ENCODE peak calls at places on chromosomes 12 and 14, in four cellular contexts. One of them, this sample, is unnamed.

GRCh38 chr14:89730692-89731091 is 223.8 kb downstream of the EFCAB11 start:
- DNase-seq in activated naive CD8-positive, alpha-beta T cell treated with anti-CD3 and anti-CD28 coated beads, Interleukin-2, amount 10 ng/mL, durations not matched to agents 7 days and 5 days: no peak
- DNase-seq in activated T-cell treated with anti-CD3 and anti-CD28 coated beads for 1 hour: no peak
- DNase-seq in Calu3: no peak
- DNase-seq in this sample: no peak

GRCh38 chr12:31034372-31034771 is 39.3 kb upstream of the DDX11 start:
- DNase-seq in activated T-cell treated with anti-CD3 and anti-CD28 coated beads for 1 hour: no peak
- DNase-seq in activated naive CD8-positive, alpha-beta T cell treated with anti-CD3 and anti-CD28 coated beads, Interleukin-2, amount 10 ng/mL, durations not matched to agents 7 days and 5 days: no peak
- DNase-seq in Calu3: peak; percentile 19
- DNase-seq in this sample: no peak

GRCh38 chr12:122137229-122137628 is 36.8 kb downstream of the IL31 start:
- DNase-seq in activated naive CD8-positive, alpha-beta T cell treated with anti-CD3 and anti-CD28 coated beads, Interleukin-2, amount 10 ng/mL, durations not matched to agents 7 days and 5 days: no peak
- DNase-seq in Calu3: no peak
- DNase-seq in activated T-cell treated with anti-CD3 and anti-CD28 coated beads for 1 hour: no peak
- DNase-seq in this sample: no peak

GRCh38 chr14:39442293-39442692 is 10.1 kb upstream of the FBXO33 start:
- DNase-seq in activated T-cell treated with anti-CD3 and anti-CD28 coated beads for 1 hour: no peak
- DNase-seq in activated naive CD8-positive, alpha-beta T cell treated with anti-CD3 and anti-CD28 coated beads, Interleukin-2, amount 10 ng/mL, durations not matched to agents 7 days and 5 days: no peak
- DNase-seq in Calu3: no peak
- DNase-seq in this sample: no peak

GRCh38 chr12:32272465-32272864 is 126.9 kb upstream of the FGD4 start:
- DNase-seq in activated T-cell treated with anti-CD3 and anti-CD28 coated beads for 1 hour: no peak
- DNase-seq in activated naive CD8-positive, alpha-beta T cell treated with anti-CD3 and anti-CD28 coated beads, Interleukin-2, amount 10 ng/mL, durations not matched to agents 7 days and 5 days: no peak
- DNase-seq in Calu3: no peak
- DNase-seq in this sample: no peak

GRCh38 chr12:120536064-120536791 is 2.1 kb downstream of the RNF10 start:
- DNase-seq in Calu3: peak; percentile 20
- DNase-seq in activated naive CD8-positive, alpha-beta T cell treated with anti-CD3 and anti-CD28 coated beads, Interleukin-2, amount 10 ng/mL, durations not matched to agents 7 days and 5 days: no peak
- DNase-seq in activated T-cell treated with anti-CD3 and anti-CD28 coated beads for 1 hour: peak; percentile 8
- DNase-seq in this sample: no peak

GRCh38 chr14:91996951-91997371 is 42.9 kb downstream of the TRIP11 start:
- DNase-seq in activated T-cell treated with anti-CD3 and anti-CD28 coated beads for 1 hour: no peak
- DNase-seq in Calu3: peak; percentile 36
- DNase-seq in activated naive CD8-positive, alpha-beta T cell treated with anti-CD3 and anti-CD28 coated beads, Interleukin-2, amount 10 ng/mL, durations not matched to agents 7 days and 5 days: no peak
- DNase-seq in this sample: peak; percentile 47

GRCh38 chr12:82866227-82866803 is 179.6 kb downstream of the TMTC2 start:
- DNase-seq in activated naive CD8-positive, alpha-beta T cell treated with anti-CD3 and anti-CD28 coated beads, Interleukin-2, amount 10 ng/mL, durations not matched to agents 7 days and 5 days: no peak
- DNase-seq in Calu3: no peak
- DNase-seq in activated T-cell treated with anti-CD3 and anti-CD28 coated beads for 1 hour: no peak
- DNase-seq in this sample: no peak

GRCh38 chr12:82527165-82527780 is 159.4 kb upstream of the TMTC2 start:
- DNase-seq in activated T-cell treated with anti-CD3 and anti-CD28 coated beads for 1 hour: no peak
- DNase-seq in activated naive CD8-positive, alpha-beta T cell treated with anti-CD3 and anti-CD28 coated beads, Interleukin-2, amount 10 ng/mL, durations not matched to agents 7 days and 5 days: no peak
- DNase-seq in Calu3: peak; percentile 62
- DNase-seq in this sample: peak; percentile 43

GRCh38 chr14:101134851-101135486 is 231.4 kb upstream of the RTL1 start:
- DNase-seq in activated naive CD8-positive, alpha-beta T cell treated with anti-CD3 and anti-CD28 coated beads, Interleukin-2, amount 10 ng/mL, durations not matched to agents 7 days and 5 days: no peak
- DNase-seq in activated T-cell treated with anti-CD3 and anti-CD28 coated beads for 1 hour: no peak
- DNase-seq in Calu3: no peak
- DNase-seq in this sample: no peak

GRCh38 chr14:52922059-52922458 is 28.8 kb downstream of the FERMT2 start:
- DNase-seq in Calu3: no peak
- DNase-seq in activated T-cell treated with anti-CD3 and anti-CD28 coated beads for 1 hour: no peak
- DNase-seq in activated naive CD8-positive, alpha-beta T cell treated with anti-CD3 and anti-CD28 coated beads, Interleukin-2, amount 10 ng/mL, durations not matched to agents 7 days and 5 days: no peak
- DNase-seq in this sample: no peak

GRCh38 chr12:132158677-132159554 is 14.7 kb downstream of the NOC4L start:
- DNase-seq in activated T-cell treated with anti-CD3 and anti-CD28 coated beads for 1 hour: no peak
- DNase-seq in activated naive CD8-positive, alpha-beta T cell treated with anti-CD3 and anti-CD28 coated beads, Interleukin-2, amount 10 ng/mL, durations not matched to agents 7 days and 5 days: peak; percentile 28
- DNase-seq in Calu3: no peak
- DNase-seq in this sample: peak; percentile 66

GRCh38 chr12:115437061-115437567 is 753.1 kb upstream of the TBX3 start:
- DNase-seq in activated T-cell treated with anti-CD3 and anti-CD28 coated beads for 1 hour: no peak
- DNase-seq in activated naive CD8-positive, alpha-beta T cell treated with anti-CD3 and anti-CD28 coated beads, Interleukin-2, amount 10 ng/mL, durations not matched to agents 7 days and 5 days: no peak
- DNase-seq in Calu3: no peak
- DNase-seq in this sample: peak; percentile 95

GRCh38 chr12:65609359-65609771 is 214.9 kb upstream of the HMGA2 start:
- DNase-seq in activated naive CD8-positive, alpha-beta T cell treated with anti-CD3 and anti-CD28 coated beads, Interleukin-2, amount 10 ng/mL, durations not matched to agents 7 days and 5 days: no peak
- DNase-seq in activated T-cell treated with anti-CD3 and anti-CD28 coated beads for 1 hour: no peak
- DNase-seq in Calu3: peak; percentile 44
- DNase-seq in this sample: no peak

GRCh38 chr12:77104792-77105191 is 39.4 kb upstream of the E2F7 start:
- DNase-seq in activated T-cell treated with anti-CD3 and anti-CD28 coated beads for 1 hour: no peak
- DNase-seq in activated naive CD8-positive, alpha-beta T cell treated with anti-CD3 and anti-CD28 coated beads, Interleukin-2, amount 10 ng/mL, durations not matched to agents 7 days and 5 days: no peak
- DNase-seq in Calu3: peak; percentile 24
- DNase-seq in this sample: no peak

GRCh38 chr14:94114589-94115067 is 4.1 kb downstream of the IFI27 start:
- DNase-seq in activated T-cell treated with anti-CD3 and anti-CD28 coated beads for 1 hour: no peak
- DNase-seq in activated naive CD8-positive, alpha-beta T cell treated with anti-CD3 and anti-CD28 coated beads, Interleukin-2, amount 10 ng/mL, durations not matched to agents 7 days and 5 days: no peak
- DNase-seq in Calu3: no peak
- DNase-seq in this sample: no peak

GRCh38 chr12:125114365-125115141 is 49.3 kb downstream of the AACS start:
- DNase-seq in activated naive CD8-positive, alpha-beta T cell treated with anti-CD3 and anti-CD28 coated beads, Interleukin-2, amount 10 ng/mL, durations not matched to agents 7 days and 5 days: no peak
- DNase-seq in activated T-cell treated with anti-CD3 and anti-CD28 coated beads for 1 hour: no peak
- DNase-seq in Calu3: no peak
- DNase-seq in this sample: no peak

GRCh38 chr14:35878272-35879140 is 52.4 kb downstream of the BRMS1L start:
- DNase-seq in activated T-cell treated with anti-CD3 and anti-CD28 coated beads for 1 hour: no peak
- DNase-seq in Calu3: peak; percentile 27
- DNase-seq in activated naive CD8-positive, alpha-beta T cell treated with anti-CD3 and anti-CD28 coated beads, Interleukin-2, amount 10 ng/mL, durations not matched to agents 7 days and 5 days: no peak
- DNase-seq in this sample: no peak

GRCh38 chr14:100900837-100901390 is 2.6 kb downstream of the RTL1 start:
- DNase-seq in activated T-cell treated with anti-CD3 and anti-CD28 coated beads for 1 hour: no peak
- DNase-seq in Calu3: peak; percentile 68
- DNase-seq in activated naive CD8-positive, alpha-beta T cell treated with anti-CD3 and anti-CD28 coated beads, Interleukin-2, amount 10 ng/mL, durations not matched to agents 7 days and 5 days: no peak
- DNase-seq in this sample: peak; percentile 9

GRCh38 chr12:20264608-20265114 is 103.7 kb upstream of the PDE3A start:
- DNase-seq in activated T-cell treated with anti-CD3 and anti-CD28 coated beads for 1 hour: no peak
- DNase-seq in activated naive CD8-positive, alpha-beta T cell treated with anti-CD3 and anti-CD28 coated beads, Interleukin-2, amount 10 ng/mL, durations not matched to agents 7 days and 5 days: no peak
- DNase-seq in Calu3: no peak
- DNase-seq in this sample: no peak